ENCODE peak calls at places on chromosomes 5 and 9, in ten cellular contexts. O is Peyer's patch, N is H54, A is ovary, Y is H1, J is IMR-90, G is HCT116, F is A549, V is body of pancreas, Z is stomach. I is an unnamed sample.

GRCh38 chr5:141618030-141618803 is 583 bp downstream of the DIAPH1 start:
- DNase-seq in O (peak), N (peak), A (peak), Y (peak), J (peak), G (peak), F (peak), V (peak), Z (peak), I (peak)

GRCh38 chr9:113890693-113891092 is 14.6 kb downstream of the ZNF618 start:
- DNase-seq in O (no peak), N (no peak), A (no peak), Y (no peak), J (no peak), G (no peak), F (peak), V (no peak), Z (no peak), I (no peak)

GRCh38 chr5:166117062-166117743 is 2174.2 kb upstream of the WWC1 start:
- DNase-seq in O (no peak), N (no peak), A (no peak), Y (no peak), J (no peak), G (no peak), F (no peak), V (no peak), Z (no peak), I (no peak)

GRCh38 chr9:19999491-20000057 is 210.7 kb upstream of the SLC24A2 start:
- DNase-seq in O (no peak), N (peak), A (no peak), Y (no peak), J (peak), G (peak), F (no peak), V (no peak), Z (no peak), I (no peak)

GRCh38 chr5:57383093-57383861 is 99.3 kb downstream of the ACTBL2 start:
- DNase-seq in O (no peak), N (peak), A (no peak), Y (no peak), J (peak), G (peak), F (peak), V (no peak), Z (no peak), I (no peak)

GRCh38 chr9:34252670-34253459 is 74.0 kb downstream of the UBAP1 start:
- DNase-seq in O (peak), N (peak), A (peak), Y (peak), J (peak), G (peak), F (peak), V (peak), Z (no peak), I (peak)

GRCh38 chr5:139889410-139889809 is 93.8 kb downstream of the PSD2 start:
- DNase-seq in O (no peak), N (no peak), A (no peak), Y (no peak), J (no peak), G (no peak), F (no peak), V (no peak), Z (no peak), I (no peak)

GRCh38 chr9:13113751-13114150 is 165.7 kb downstream of the MPDZ start:
- DNase-seq in O (no peak), N (no peak), A (no peak), Y (no peak), J (peak), G (no peak), F (no peak), V (no peak), Z (no peak), I (no peak)

GRCh38 chr5:64939772-64940510 is 171.2 kb downstream of the CWC27 start:
- DNase-seq in O (no peak), N (no peak), A (peak), Y (peak), J (peak), G (no peak), F (peak), V (peak), Z (peak), I (no peak)

GRCh38 chr9:34490760-34491159 is 32.0 kb downstream of the ENHO start:
- DNase-seq in O (no peak), N (no peak), A (no peak), Y (no peak), J (no peak), G (no peak), F (no peak), V (no peak), Z (no peak), I (no peak)

GRCh38 chr5:60366489-60366888 is 333.5 kb downstream of the DEPDC1B start:
- DNase-seq in O (no peak), N (no peak), A (no peak), Y (no peak), J (no peak), G (no peak), F (no peak), V (no peak), Z (no peak), I (no peak)

GRCh38 chr9:3971391-3972082 is 328.3 kb downstream of the GLIS3 start:
- DNase-seq in O (no peak), N (no peak), A (no peak), Y (no peak), J (no peak), G (no peak), F (no peak), V (no peak), Z (no peak), I (no peak)

GRCh38 chr9:134210908-134211810 is 46.8 kb upstream of the RNU6ATAC start:
- DNase-seq in O (no peak), N (no peak), A (peak), Y (no peak), J (no peak), G (no peak), F (no peak), V (peak), Z (no peak), I (peak)

GRCh38 chr9:83234541-83234940 is 171.6 kb upstream of the RASEF start:
- DNase-seq in O (no peak), N (no peak), A (no peak), Y (no peak), J (no peak), G (no peak), F (no peak), V (no peak), Z (no peak), I (no peak)

GRCh38 chr9:129074106-129074505 is 6.8 kb upstream of the DOLPP1 start:
- DNase-seq in O (no peak), N (no peak), A (no peak), Y (no peak), J (no peak), G (no peak), F (no peak), V (no peak), Z (no peak), I (no peak)

GRCh38 chr9:84304166-84304565 is 36.4 kb downstream of the SLC28A3 start:
- DNase-seq in O (no peak), N (no peak), A (no peak), Y (no peak), J (no peak), G (no peak), F (no peak), V (no peak), Z (no peak), I (peak)

GRCh38 chr5:142486581-142486980 is 161.8 kb upstream of the SPRY4 start:
- DNase-seq in O (no peak), N (no peak), A (no peak), Y (no peak), J (peak), G (no peak), F (peak), V (no peak), Z (no peak), I (no peak)

GRCh38 chr9:116499986-116500871 is 186.9 kb upstream of the TRIM32 start:
- DNase-seq in O (no peak), N (peak), A (no peak), Y (no peak), J (peak), G (peak), F (peak), V (no peak), Z (no peak), I (no peak)

DNA sequence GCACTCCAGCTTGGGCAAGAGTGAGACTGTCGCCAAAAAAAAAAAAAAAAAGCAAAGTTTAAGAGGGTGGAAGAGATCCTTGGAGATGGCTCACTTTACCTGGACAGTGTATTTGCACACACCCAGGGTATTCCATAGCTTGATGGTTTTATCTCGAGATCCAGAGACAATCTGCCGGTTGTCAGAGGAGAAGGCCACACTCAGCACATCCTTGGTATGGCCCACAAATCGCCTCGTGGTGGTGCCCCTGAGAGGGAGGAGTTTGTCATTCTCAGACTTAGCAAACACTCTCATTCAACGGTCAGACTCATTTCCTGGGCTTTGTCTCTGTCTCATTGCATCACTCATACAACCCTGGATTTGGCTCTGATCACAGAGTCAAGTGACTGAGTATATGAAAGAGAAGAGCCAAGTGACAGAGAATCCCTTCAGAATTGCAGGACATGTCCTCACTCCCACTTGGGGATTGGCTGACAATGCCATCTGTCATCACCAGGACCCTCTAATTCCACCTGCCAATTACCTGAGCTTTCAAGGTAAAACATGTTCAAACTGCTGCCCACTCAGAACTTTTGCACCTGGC is 2.2 kb downstream of the RACK1 start:
- DNase-seq in O (peak), N (peak), A (no peak), Y (no peak), J (peak), G (no peak), F (peak), V (no peak), Z (no peak), I (no peak)
- TF ChIP-seq POLR2A in O (no peak), N (no peak), A (no peak), Y (peak), J (no peak), G (no peak), F (no peak), V (no peak), Z (no peak), I (no peak)

GRCh38 chr5:56301041-56301440 is 67.9 kb upstream of the ANKRD55 start:
- DNase-seq in O (no peak), N (no peak), A (no peak), Y (no peak), J (no peak), G (no peak), F (peak), V (no peak), Z (no peak), I (no peak)
- TF ChIP-seq POLR2A in O (no peak), N (no peak), A (no peak), Y (no peak), J (no peak), G (no peak), F (no peak), V (no peak), Z (no peak), I (no peak)

GRCh38 chr5:78547731-78548189 is 100.8 kb downstream of the LHFPL2 start:
- DNase-seq in O (no peak), N (no peak), A (peak), Y (no peak), J (peak), G (no peak), F (no peak), V (peak), Z (no peak), I (peak)
- TF ChIP-seq POLR2A in O (no peak), N (no peak), A (no peak), Y (no peak), J (no peak), G (no peak), F (no peak), V (no peak), Z (no peak), I (no peak)

DNA sequence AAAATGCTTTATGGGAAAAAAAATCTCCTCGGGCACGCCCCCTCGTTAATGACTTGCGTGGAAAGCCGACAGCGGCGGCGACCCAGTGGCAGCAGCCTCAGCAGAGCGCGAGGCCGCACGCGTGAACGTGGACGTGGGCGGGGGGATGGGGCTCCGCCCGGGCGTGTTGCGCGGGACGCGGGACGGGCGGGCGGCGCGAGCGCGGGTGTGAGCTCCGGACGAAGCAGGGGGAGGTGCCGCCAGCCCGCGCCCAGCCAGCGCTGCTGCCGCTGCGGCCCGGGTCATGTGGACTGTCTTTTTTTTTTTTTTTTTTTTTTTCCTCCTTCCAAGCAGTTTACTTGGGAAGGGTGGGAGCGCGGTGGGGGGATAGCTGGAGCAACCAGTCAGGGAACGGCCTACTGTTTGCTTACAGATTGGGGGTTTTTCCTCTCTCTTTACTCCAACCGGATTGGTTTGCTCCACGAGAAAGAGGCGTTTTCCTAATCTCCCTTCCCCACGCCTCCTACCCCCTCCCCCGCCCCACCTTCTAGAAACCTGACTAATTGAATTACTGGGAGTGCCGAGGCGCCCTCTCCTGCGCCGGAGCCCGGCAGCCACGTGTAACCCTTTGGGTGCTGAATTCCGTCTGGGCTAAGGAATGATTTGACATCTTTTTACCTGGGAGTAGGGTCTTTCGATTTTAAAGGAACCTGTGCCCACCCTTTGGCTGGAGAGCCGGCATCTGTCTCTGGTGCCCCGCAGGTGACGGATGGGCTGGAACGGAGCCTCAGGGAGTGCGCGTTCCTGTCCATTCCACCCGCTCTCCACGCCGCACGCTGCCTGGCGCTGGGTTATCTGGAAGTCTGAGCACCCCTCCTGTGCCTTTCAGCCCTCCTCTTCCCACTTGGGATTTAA is 1.7 kb upstream of the EFNA5 start:
- DNase-seq in O (no peak), N (peak), A (peak), Y (peak), J (peak), G (peak), F (peak), V (peak), Z (peak), I (peak)
- TF ChIP-seq POLR2A in O (no peak), N (peak), A (no peak), Y (no peak), J (no peak), G (no peak), F (peak), V (no peak), Z (no peak), I (no peak)

GRCh38 chr5:128085413-128085812 is 1.8 kb downstream of the SLC12A2 start:
- DNase-seq in O (no peak), N (no peak), A (no peak), Y (no peak), J (no peak), G (no peak), F (peak), V (no peak), Z (no peak), I (no peak)

GRCh38 chr5:128082551-128083032 is 974 bp upstream of the SLC12A2 start:
- DNase-seq in O (no peak), N (no peak), A (no peak), Y (no peak), J (no peak), G (peak), F (no peak), V (no peak), Z (no peak), I (no peak)

GRCh38 chr5:128083033-128083810 is at the start of gene SLC12A2:
- DNase-seq in O (peak), N (peak), A (peak), Y (peak), J (peak), G (peak), F (peak), V (peak), Z (peak), I (peak)

GRCh38 chr5:128084228-128085167 is 932 bp downstream of the SLC12A2 start:
- DNase-seq in O (peak), N (no peak), A (peak), Y (peak), J (peak), G (no peak), F (no peak), V (peak), Z (peak), I (peak)

DNA sequence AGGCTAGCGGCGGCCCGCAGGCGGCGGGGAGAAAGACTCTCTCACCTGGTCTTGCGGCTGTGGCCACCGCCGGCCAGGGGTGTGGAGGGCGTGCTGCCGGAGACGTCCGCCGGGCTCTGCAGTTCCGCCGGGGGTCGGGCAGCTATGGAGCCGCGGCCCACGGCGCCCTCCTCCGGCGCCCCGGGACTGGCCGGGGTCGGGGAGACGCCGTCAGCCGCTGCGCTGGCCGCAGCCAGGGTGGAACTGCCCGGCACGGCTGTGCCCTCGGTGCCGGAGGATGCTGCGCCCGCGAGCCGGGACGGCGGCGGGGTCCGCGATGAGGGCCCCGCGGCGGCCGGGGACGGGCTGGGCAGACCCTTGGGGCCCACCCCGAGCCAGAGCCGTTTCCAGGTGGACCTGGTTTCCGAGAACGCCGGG is 253 bp downstream of the SLC12A2 start:
- DNase-seq in O (no peak), N (no peak), A (no peak), Y (peak), J (peak), G (no peak), F (no peak), V (no peak), Z (no peak), I (no peak)
- TF ChIP-seq POLR2A in O (no peak), N (peak), A (no peak), Y (no peak), J (no peak), G (no peak), F (no peak), V (peak), Z (no peak), I (no peak)

GRCh38 chr5:172283020-172283861 is at the start of gene UBTD2:
- DNase-seq in O (peak), N (peak), A (peak), Y (peak), J (peak), G (no peak), F (peak), V (peak), Z (peak), I (peak)
- TF ChIP-seq POLR2A in O (no peak), N (no peak), A (no peak), Y (peak), J (peak), G (no peak), F (no peak), V (peak), Z (no peak), I (no peak)

GRCh38 chr5:1182633-1183423 is 18.6 kb upstream of the SLC6A19 start:
- DNase-seq in O (no peak), N (no peak), A (no peak), Y (no peak), J (no peak), G (no peak), F (no peak), V (peak), Z (peak), I (peak)
- TF ChIP-seq POLR2A in O (peak), N (no peak), A (no peak), Y (no peak), J (no peak), G (no peak), F (no peak), V (peak), Z (no peak), I (no peak)

GRCh38 chr9:131274674-131275331 is 1.5 kb downstream of the FAM78A start:
- DNase-seq in O (peak), N (no peak), A (no peak), Y (no peak), J (no peak), G (no peak), F (no peak), V (no peak), Z (no peak), I (peak)
- TF ChIP-seq POLR2A in O (no peak), N (no peak), A (no peak), Y (no peak), J (no peak), G (no peak), F (no peak), V (no peak), Z (no peak), I (no peak)

DNA sequence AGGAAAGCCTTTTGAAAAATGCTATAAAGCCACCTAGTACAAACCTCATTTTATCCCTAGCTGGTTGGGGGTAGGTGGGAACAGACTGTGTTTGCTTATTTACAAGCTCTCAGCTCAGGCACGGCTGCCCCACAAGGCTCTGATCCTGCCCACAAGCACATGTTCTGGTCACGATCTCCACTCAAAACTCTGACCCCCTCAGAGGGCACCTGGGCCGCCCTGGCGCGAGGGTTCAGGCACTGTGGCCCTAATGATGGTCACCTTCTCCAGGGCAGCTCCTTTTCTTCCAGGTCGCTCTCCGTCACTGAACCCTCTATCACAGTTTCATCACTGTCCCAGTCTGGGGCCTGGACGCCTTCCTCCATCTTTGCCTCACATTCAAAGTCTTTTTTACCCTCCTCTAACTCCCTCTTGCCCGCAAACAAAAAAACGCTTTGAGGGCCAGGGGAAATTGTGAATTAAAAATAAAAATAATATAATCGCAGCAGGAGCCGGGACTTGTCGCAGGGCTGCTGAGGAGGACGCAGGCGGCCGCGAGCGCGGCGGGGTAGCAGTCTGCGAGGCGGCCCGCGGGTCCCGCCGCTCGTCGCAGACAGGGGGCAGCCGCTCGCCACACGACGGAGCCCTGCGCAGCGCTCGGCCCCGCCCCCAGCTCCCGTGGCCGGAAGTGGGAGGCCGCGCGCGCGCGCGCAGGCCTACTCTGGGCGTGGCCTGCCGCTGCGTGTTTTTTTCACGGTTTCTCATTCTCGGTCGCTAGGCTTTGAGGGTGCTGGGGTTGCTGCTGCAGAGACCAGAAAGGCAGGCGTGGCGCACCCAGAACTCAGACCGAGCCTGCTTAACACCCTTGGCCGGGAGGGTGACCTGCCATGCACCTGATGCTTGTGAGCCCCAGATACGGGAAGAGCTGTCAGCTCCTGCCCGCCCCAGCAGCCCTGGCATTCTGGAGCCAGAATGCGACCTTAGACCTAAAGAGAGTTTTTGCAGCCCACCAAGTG is at the start of gene ANKRD31:
- DNase-seq in O (peak), N (no peak), A (peak), Y (peak), J (peak), G (peak), F (peak), V (peak), Z (peak), I (peak)
- TF ChIP-seq POLR2A in O (peak), N (no peak), A (no peak), Y (peak), J (peak), G (no peak), F (peak), V (peak), Z (no peak), I (peak)